ENCODE peak calls at places on chromosomes 12 and 14, in six cellular contexts. J is GM23248, T is gastrocnemius medialis, B is lower lobe of right lung, E is body of pancreas, U is colonic mucosa. W is an unnamed sample. For H3K4me1, the result is how much of the 10 kb centered on the place peaks cover.

GRCh38 chr12:67327466-67327865 is 58.3 kb downstream of the CAND1 start:
- DNase-seq in J (no peak), T (peak), B (no peak), E (no peak), U (no peak), W (no peak)

GRCh38 chr12:90695415-90695814 is 259.6 kb downstream of the CCER1 start:
- DNase-seq in J (peak), T (no peak), B (no peak), E (no peak), U (no peak), W (no peak)

GRCh38 chr12:105562727-105563072 is 232.2 kb downstream of the C12orf75 start:
- DNase-seq in J (no peak), T (no peak), B (no peak), E (no peak), U (peak), W (no peak)

GRCh38 chr12:114480309-114481199 is 74.6 kb upstream of the TBX5 start:
- DNase-seq in J (peak), T (no peak), B (no peak), E (no peak), U (no peak), W (no peak)

GRCh38 chr12:3751151-3752095 is 1.5 kb downstream of the CRACR2A start:
- DNase-seq in J (no peak), T (no peak), B (no peak), E (no peak), U (no peak), W (no peak)

GRCh38 chr12:105931762-105932587 is 206.8 kb downstream of the NUAK1 start:
- DNase-seq in J (no peak), T (no peak), B (no peak), E (no peak), U (no peak), W (no peak)

GRCh38 chr12:57591567-57592325 is 754 bp downstream of the PIP4K2C start:
- DNase-seq in J (peak), T (no peak), B (no peak), E (no peak), U (peak), W (no peak)

GRCh38 chr12:24603371-24603770 is 345.5 kb downstream of the BCAT1 start:
- DNase-seq in J (no peak), T (no peak), B (no peak), E (no peak), U (no peak), W (no peak)

GRCh38 chr12:13209279-13210021 is 12.9 kb downstream of the EMP1 start:
- DNase-seq in J (peak), T (no peak), B (no peak), E (no peak), U (no peak), W (no peak)

GRCh38 chr12:118061011-118061875 is at the start of gene WSB2:
- DNase-seq in J (peak), T (peak), B (peak), E (peak), U (peak), W (peak)

GRCh38 chr12:105640780-105641179 is 310.3 kb downstream of the C12orf75 start:
- DNase-seq in J (no peak), T (no peak), B (no peak), E (no peak), U (no peak), W (no peak)

GRCh38 chr12:128076188-128076587 is 190.8 kb upstream of the TMEM132C start:
- DNase-seq in J (peak), T (no peak), B (no peak), E (no peak), U (peak), W (no peak)

GRCh38 chr12:11174022-11174421 is 3.0 kb downstream of the SMIM10L1 start:
- DNase-seq in J (peak), T (no peak), B (no peak), E (no peak), U (no peak), W (no peak)

GRCh38 chr12:116673713-116674112 is 64.2 kb downstream of the SPRING1 start:
- DNase-seq in J (peak), T (no peak), B (no peak), E (no peak), U (peak), W (no peak)

GRCh38 chr14:75343914-75344313 is 65.3 kb downstream of the FOS start:
- DNase-seq in J (peak), T (peak), B (no peak), E (no peak), U (no peak), W (no peak)

GRCh38 chr12:106127289-106128126 is 11.2 kb downstream of the NUAK1 start:
- DNase-seq in J (peak), T (no peak), B (no peak), E (no peak), U (no peak), W (no peak)

GRCh38 chr12:103930787-103931536 is 752 bp downstream of the HSP90B1 start:
- DNase-seq in J (peak), T (peak), B (peak), E (peak), U (peak), W (peak)

GRCh38 chr12:42255221-42255874 is 17.3 kb upstream of the YAF2 start:
- DNase-seq in J (no peak), T (no peak), B (no peak), E (no peak), U (no peak), W (no peak)

GRCh38 chr12:5171701-5172100 is 128.0 kb downstream of the KCNA5 start:
- DNase-seq in J (peak), T (no peak), B (no peak), E (peak), U (peak), W (no peak)

GRCh38 chr14:70808023-70808401 is 1.3 kb downstream of the MAP3K9 start:
- DNase-seq in J (no peak), T (no peak), B (peak), E (peak), U (peak), W (peak)

GRCh38 chr12:57092876-57093411 is 4.0 kb downstream of the NAB2 start:
- DNase-seq in J (no peak), T (no peak), B (no peak), E (no peak), U (no peak), W (no peak)

GRCh38 chr14:94542111-94542810 is 19.0 kb upstream of the SERPINA4 start:
- DNase-seq in J (peak), T (no peak), B (no peak), E (no peak), U (no peak), W (no peak)

GRCh38 chr14:106875503-106875902 is 1349.1 kb downstream of the TMEM121 start:
- DNase-seq in J (no peak), T (no peak), B (no peak), E (no peak), U (peak), W (peak)

GRCh38 chr14:41749425-41749824 is 142.7 kb downstream of the LRFN5 start:
- DNase-seq in J (peak), T (no peak), B (no peak), E (no peak), U (no peak), W (peak)

GRCh38 chr14:90060965-90061848 is 587 bp upstream of the KCNK13 start:
- DNase-seq in J (peak), T (no peak), B (no peak), E (no peak), U (no peak), W (no peak)

GRCh38 chr12:58648151-58648550 is 272.2 kb downstream of the LRIG3 start:
- DNase-seq in J (peak), T (no peak), B (no peak), E (no peak), U (no peak), W (no peak)

DNA sequence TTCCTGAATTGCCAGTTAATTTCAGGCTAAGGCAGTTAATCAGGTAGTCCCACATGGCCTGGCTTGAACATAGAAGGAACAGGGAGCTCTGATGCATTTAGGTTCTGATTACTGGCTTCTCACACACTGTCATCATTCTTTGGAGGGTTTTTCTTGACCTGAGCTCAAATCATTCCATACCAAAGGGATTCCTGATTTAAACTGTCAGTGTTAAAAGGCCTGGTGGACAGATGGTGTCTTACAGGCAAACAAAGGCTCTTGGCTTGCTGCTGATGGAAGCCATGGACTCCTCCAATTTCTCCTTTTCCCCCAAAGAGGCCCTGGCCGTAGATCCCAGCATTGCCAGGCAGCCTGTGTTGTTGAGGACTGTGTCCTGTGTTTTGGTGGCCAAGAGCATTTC is 30.2 kb downstream of the CACNA1C start:
- DNase-seq in J (peak), T (no peak), B (no peak), E (no peak), U (no peak), W (no peak)
- H3K27ac ChIP-seq in J (no peak), T (no peak), B (no peak), E (no peak), U (no peak), W (no peak)

GRCh38 chr12:26818636-26819035 is 14.4 kb downstream of the ITPR2 start:
- DNase-seq in J (no peak), T (no peak), B (no peak), E (no peak), U (no peak), W (no peak)
- H3K4me1 ChIP-seq in J (under half), T (under half), B (under half), E (half or more), U (under half), W (under half)

DNA sequence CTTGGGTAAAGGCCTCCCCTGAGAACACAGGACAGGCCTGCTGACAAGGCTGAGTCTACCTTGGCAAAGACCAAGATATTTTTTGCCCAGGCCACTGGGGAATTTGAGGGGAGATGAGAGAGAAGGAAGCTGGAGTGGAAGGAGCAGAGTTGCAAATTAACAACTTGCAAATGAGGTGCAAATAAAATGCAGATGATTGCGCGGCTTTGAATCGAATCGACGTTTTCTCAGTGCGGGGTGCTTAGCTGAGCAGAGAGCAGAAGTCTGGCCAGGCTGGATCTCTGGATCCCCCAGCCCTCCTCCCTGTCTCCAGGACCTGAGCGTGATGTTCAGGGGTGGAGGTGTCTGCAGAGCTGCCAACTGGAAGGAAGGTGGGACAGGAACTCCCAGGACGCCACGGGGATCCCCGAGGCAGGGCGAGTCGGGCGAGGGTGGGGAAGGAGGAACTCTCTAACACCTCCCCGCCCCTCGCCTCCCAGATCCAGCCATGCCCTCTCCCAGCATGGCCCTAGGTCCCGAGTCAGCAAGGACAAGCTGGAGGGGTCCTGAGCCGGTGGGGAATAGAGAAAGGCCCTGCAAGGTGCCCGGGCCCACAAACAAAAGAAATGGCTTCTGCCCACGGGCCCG is 534 bp upstream of the CARMIL3 start:
- DNase-seq in J (no peak), T (no peak), B (no peak), E (peak), U (peak), W (no peak)
- H3K27ac ChIP-seq in J (no peak), T (peak), B (peak), E (peak), U (no peak), W (no peak)

GRCh38 chr12:112354399-112354798 is 27.8 kb downstream of the HECTD4 start:
- DNase-seq in J (no peak), T (no peak), B (no peak), E (no peak), U (no peak), W (no peak)
- H3K4me1 ChIP-seq in J (under half), T (under half), B (under half), E (under half), U (under half), W (under half)

DNA sequence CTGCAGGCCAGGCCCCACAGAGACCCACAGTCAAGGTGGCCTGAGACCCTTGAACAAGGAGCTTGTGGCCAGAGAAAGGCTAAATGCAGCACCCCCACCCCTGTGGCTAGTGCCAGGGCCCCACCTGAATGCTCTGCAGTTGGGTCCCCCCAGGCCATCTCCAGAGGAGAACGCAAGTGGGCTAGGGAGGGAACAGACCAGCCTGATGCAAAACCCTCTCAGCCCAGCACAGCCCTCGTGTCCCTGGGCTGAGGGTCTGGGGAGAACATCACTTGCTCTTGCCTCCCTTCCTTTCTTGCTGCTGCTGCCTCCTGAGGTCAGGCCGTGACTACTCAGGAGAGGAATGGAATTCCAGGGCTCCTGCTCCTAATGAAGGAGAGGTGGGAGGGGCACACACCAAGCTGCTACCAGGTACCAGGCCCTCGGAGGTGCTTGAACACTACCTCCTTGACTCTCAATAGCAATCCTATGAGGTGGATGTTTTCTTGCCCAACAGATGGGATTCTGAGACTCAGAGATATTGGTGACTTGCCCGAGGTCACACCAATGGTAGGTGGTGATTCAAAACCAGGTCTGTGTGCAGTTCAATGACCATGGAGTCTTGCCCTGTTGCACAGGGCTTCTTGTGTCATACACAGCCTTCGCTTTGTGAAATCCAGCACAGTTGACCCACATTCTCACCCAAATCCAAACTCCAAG is 45.5 kb downstream of the PSMA6 start:
- DNase-seq in J (no peak), T (no peak), B (peak), E (no peak), U (no peak), W (no peak)
- H3K27ac ChIP-seq in J (no peak), T (peak), B (peak), E (peak), U (peak), W (no peak)

GRCh38 chr12:122686538-122686937 is 16.6 kb downstream of the HCAR2 start:
- DNase-seq in J (no peak), T (no peak), B (no peak), E (no peak), U (no peak), W (no peak)

GRCh38 chr12:122691566-122691965 is 11.6 kb downstream of the HCAR2 start:
- DNase-seq in J (no peak), T (no peak), B (no peak), E (no peak), U (no peak), W (no peak)

GRCh38 chr12:122684297-122684696 is 18.9 kb downstream of the HCAR2 start:
- DNase-seq in J (no peak), T (no peak), B (no peak), E (no peak), U (no peak), W (no peak)

GRCh38 chr12:122688291-122688690 is 14.9 kb downstream of the HCAR2 start:
- DNase-seq in J (no peak), T (no peak), B (no peak), E (no peak), U (peak), W (no peak)

DNA sequence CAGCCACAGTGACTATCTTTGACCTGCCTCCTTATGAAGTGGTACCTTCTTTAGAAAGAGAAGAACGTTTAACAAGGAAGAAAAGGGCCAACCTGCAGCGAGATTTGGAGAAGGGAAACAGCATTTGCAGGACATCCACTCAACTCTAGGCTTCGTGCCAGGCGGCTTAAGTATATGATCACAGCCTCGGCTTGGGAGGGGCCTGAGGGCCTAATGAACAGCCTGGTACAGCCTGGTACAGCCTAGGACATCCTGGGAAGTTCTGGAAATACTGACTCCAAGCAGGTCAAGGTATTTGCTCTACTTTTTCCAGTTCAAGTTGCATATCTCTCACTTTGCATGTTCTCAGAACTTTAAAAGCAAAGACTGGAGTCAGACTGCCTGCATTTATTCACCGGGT is 16.1 kb downstream of the HCAR2 start:
- DNase-seq in J (no peak), T (no peak), B (peak), E (peak), U (peak), W (no peak)
- H3K4me1 ChIP-seq in J (under half), T (under half), B (under half), E (under half), U (under half), W (under half)

DNA sequence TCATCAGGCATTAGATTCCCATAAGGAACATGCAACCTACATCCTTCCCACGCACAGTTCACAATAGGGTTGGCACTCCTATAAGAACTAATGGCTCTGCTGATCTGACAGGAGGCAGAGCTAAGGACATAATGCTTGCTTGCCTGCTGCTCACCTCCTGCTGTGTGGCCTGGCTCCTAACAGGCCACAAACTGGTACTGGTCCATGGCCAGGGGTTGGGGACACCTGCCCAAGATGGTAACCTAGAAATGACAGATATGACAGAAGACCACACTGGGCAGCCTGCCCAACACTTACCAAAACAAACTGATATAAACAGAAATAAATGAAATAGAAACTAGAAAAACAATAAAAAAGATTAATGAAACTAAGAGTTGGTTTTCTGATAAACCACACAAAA is 325.6 kb downstream of the SEC23A start:
- DNase-seq in J (no peak), T (no peak), B (no peak), E (no peak), U (no peak), W (no peak)
- H3K27ac ChIP-seq in J (no peak), T (no peak), B (no peak), E (no peak), U (no peak), W (no peak)

GRCh38 chr12:43462080-43462479 is 89.9 kb downstream of the ADAMTS20 start:
- DNase-seq in J (no peak), T (no peak), B (no peak), E (no peak), U (no peak), W (no peak)
- H3K4me1 ChIP-seq in J (under half), T (under half), B (under half), E (under half), U (under half), W (under half)

GRCh38 chr12:68913682-68914081 is 19.3 kb downstream of the CPM start:
- DNase-seq in J (no peak), T (no peak), B (no peak), E (no peak), U (no peak), W (no peak)
- H3K27ac ChIP-seq in J (no peak), T (peak), B (no peak), E (no peak), U (no peak), W (no peak)